ENCODE peak calls at places on chromosomes 16 and 17, in nine cellular contexts. R is substantia nigra; C is naive thymus-derived CD4-positive, alpha-beta T cell; Y is cardiac muscle cell; F is A549; G is PC-9; L is osteoblast; D is tibial artery; M is keratinocyte. I is an unnamed sample.

GRCh38 chr17:60623415-60623814 is 23.4 kb downstream of the PPM1D start:
- DNase-seq in R (no peak), C (no peak), Y (no peak), F (no peak), G (no peak), L (no peak), D (no peak), M (no peak), I (no peak)

GRCh38 chr17:29615048-29615385 is 7.7 kb downstream of the CORO6 start:
- DNase-seq in R (no peak), C (peak), Y (no peak), F (no peak), G (no peak), L (peak), D (no peak), M (no peak), I (no peak)

GRCh38 chr17:65401581-65401980 is 159.9 kb downstream of the AXIN2 start:
- DNase-seq in R (no peak), C (no peak), Y (no peak), F (no peak), G (no peak), L (no peak), D (no peak), M (no peak), I (no peak)

GRCh38 chr16:87226926-87227650 is 90.1 kb downstream of the C16orf95 start:
- DNase-seq in R (no peak), C (no peak), Y (no peak), F (no peak), G (no peak), L (peak), D (no peak), M (no peak), I (no peak)

GRCh38 chr17:76929572-76929971 is 61.4 kb downstream of the MGAT5B start:
- DNase-seq in R (no peak), C (no peak), Y (no peak), F (no peak), G (no peak), L (peak), D (no peak), M (no peak), I (no peak)

GRCh38 chr16:26554030-26554429 is 512.7 kb upstream of the C16orf82 start:
- DNase-seq in R (no peak), C (no peak), Y (no peak), F (no peak), G (no peak), L (no peak), D (no peak), M (no peak), I (no peak)

GRCh38 chr16:2919511-2920255 is 8.0 kb downstream of the FLYWCH1 start:
- DNase-seq in R (peak), C (peak), Y (peak), F (peak), G (peak), L (peak), D (peak), M (no peak), I (no peak)

GRCh38 chr17:54976316-54976715 is 7.8 kb downstream of the STXBP4 start:
- DNase-seq in R (no peak), C (no peak), Y (no peak), F (no peak), G (no peak), L (no peak), D (no peak), M (no peak), I (no peak)

GRCh38 chr16:4687946-4688673 is 5.3 kb upstream of the NUDT16L1 start:
- DNase-seq in R (no peak), C (no peak), Y (no peak), F (no peak), G (no peak), L (peak), D (no peak), M (no peak), I (no peak)

GRCh38 chr16:86019446-86020047 is 120.6 kb downstream of the IRF8 start:
- DNase-seq in R (no peak), C (no peak), Y (peak), F (peak), G (no peak), L (no peak), D (no peak), M (no peak), I (no peak)

GRCh38 chr16:4313563-4314531 is 2.0 kb upstream of the GLIS2 start:
- DNase-seq in R (peak), C (no peak), Y (peak), F (peak), G (peak), L (peak), D (no peak), M (no peak), I (no peak)

GRCh38 chr16:84308120-84308519 is 13.4 kb downstream of the WFDC1 start:
- DNase-seq in R (peak), C (no peak), Y (peak), F (peak), G (peak), L (peak), D (peak), M (no peak), I (no peak)

GRCh38 chr16:30356401-30357084 is 1.4 kb upstream of the CD2BP2 start:
- DNase-seq in R (peak), C (no peak), Y (no peak), F (no peak), G (peak), L (peak), D (no peak), M (no peak), I (no peak)

GRCh38 chr17:40253565-40253964 is 34.1 kb upstream of the CDC6 start:
- DNase-seq in R (no peak), C (no peak), Y (no peak), F (no peak), G (no peak), L (no peak), D (no peak), M (no peak), I (no peak)
- H3K27ac ChIP-seq in R (no peak), C (no peak), Y (no peak), F (no peak), G (no peak), L (no peak), D (no peak), M (no peak), I (no peak)

DNA sequence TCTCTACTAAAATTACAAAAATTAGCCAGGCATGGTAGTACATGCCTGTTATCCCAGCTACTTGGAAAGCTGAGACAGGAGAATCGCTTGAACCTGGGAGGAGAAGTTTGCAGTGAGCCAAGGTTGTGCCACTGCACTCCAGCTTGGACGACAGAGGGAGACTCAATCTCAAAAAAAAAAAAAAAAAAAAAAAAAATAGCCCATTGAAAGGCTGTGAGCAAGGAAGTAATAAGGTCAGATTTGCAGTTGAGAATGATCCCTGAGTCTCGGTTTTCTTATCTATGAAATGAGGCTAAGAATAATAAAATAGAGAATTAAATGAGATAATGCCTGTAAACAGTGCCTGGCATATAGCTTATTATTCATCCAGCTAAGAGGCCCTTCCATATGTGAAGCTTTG is 1.3 kb upstream of the PDK2 start:
- DNase-seq in R (no peak), C (no peak), Y (no peak), F (no peak), G (no peak), L (no peak), D (no peak), M (no peak), I (no peak)
- H3K27ac ChIP-seq in R (peak), C (peak), Y (no peak), F (peak), G (peak), L (peak), D (peak), M (no peak), I (peak)

GRCh38 chr16:65123846-65124513 is 2.1 kb upstream of the CDH11 start:
- DNase-seq in R (no peak), C (no peak), Y (no peak), F (no peak), G (no peak), L (peak), D (no peak), M (no peak), I (no peak)

GRCh38 chr16:65125871-65126270 is 4.0 kb upstream of the CDH11 start:
- DNase-seq in R (no peak), C (no peak), Y (no peak), F (peak), G (no peak), L (peak), D (no peak), M (no peak), I (no peak)

GRCh38 chr16:65125322-65125721 is 3.5 kb upstream of the CDH11 start:
- DNase-seq in R (no peak), C (no peak), Y (no peak), F (no peak), G (no peak), L (peak), D (no peak), M (no peak), I (no peak)

GRCh38 chr16:65122974-65123845 is 1.3 kb upstream of the CDH11 start:
- DNase-seq in R (peak), C (no peak), Y (peak), F (no peak), G (no peak), L (peak), D (peak), M (no peak), I (no peak)

GRCh38 chr16:65124596-65124995 is 2.7 kb upstream of the CDH11 start:
- DNase-seq in R (no peak), C (no peak), Y (no peak), F (no peak), G (no peak), L (no peak), D (no peak), M (no peak), I (no peak)
- H3K27ac ChIP-seq in R (no peak), C (no peak), Y (no peak), F (no peak), G (no peak), L (peak), D (peak), M (no peak), I (no peak)

GRCh38 chr16:18969855-18970240 is 13.9 kb upstream of the TMC7 start:
- DNase-seq in R (no peak), C (no peak), Y (no peak), F (no peak), G (no peak), L (no peak), D (no peak), M (no peak), I (no peak)
- H3K27ac ChIP-seq in R (no peak), C (no peak), Y (no peak), F (no peak), G (no peak), L (no peak), D (no peak), M (no peak), I (no peak)

DNA sequence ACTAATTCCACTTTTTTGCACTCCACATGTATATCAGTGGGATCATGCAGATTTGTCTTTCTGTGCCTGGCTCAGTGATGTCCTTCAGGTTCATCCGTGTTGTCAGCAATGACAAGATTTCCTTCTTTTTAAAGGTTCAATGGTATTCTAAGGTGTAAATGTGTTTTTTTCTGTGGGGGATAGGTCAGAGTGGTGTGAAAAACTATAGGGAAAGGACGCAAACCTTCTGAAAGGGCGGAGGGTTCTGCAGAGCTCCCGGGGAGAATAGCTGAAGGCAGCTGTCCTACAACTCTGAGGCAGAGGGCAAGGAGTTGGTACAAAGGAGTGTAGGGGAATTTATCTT is 21.9 kb upstream of the CSNK1D start:
- DNase-seq in R (no peak), C (no peak), Y (no peak), F (no peak), G (no peak), L (no peak), D (no peak), M (no peak), I (no peak)
- H3K27ac ChIP-seq in R (no peak), C (peak), Y (no peak), F (peak), G (no peak), L (no peak), D (no peak), M (no peak), I (peak)

GRCh38 chr17:62882878-62883277 is 74.8 kb upstream of the MARCHF10 start:
- DNase-seq in R (no peak), C (no peak), Y (no peak), F (peak), G (no peak), L (peak), D (no peak), M (no peak), I (no peak)
- H3K27ac ChIP-seq in R (no peak), C (no peak), Y (no peak), F (peak), G (no peak), L (no peak), D (no peak), M (no peak), I (peak)

GRCh38 chr17:15323147-15323546 is 18.2 kb downstream of the TEKT3 start:
- DNase-seq in R (no peak), C (no peak), Y (no peak), F (no peak), G (no peak), L (no peak), D (no peak), M (no peak), I (no peak)

GRCh38 chr17:15321556-15322250 is 19.7 kb downstream of the TEKT3 start:
- DNase-seq in R (no peak), C (no peak), Y (no peak), F (no peak), G (no peak), L (peak), D (no peak), M (no peak), I (no peak)

GRCh38 chr17:15319461-15319860 is 21.9 kb downstream of the TEKT3 start:
- DNase-seq in R (no peak), C (no peak), Y (no peak), F (peak), G (no peak), L (no peak), D (no peak), M (no peak), I (no peak)
- H3K27ac ChIP-seq in R (no peak), C (no peak), Y (no peak), F (no peak), G (no peak), L (no peak), D (no peak), M (no peak), I (no peak)

I was measured in epithelial cell of prostate.